ENCODE peak calls at places on chromosomes 2 and 18, in seven cellular contexts. E, X, Y, V, N, B and J are unnamed samples.

GRCh38 chr2:48510329-48510728 is 19.6 kb upstream of the STON1 start:
- DNase-seq in E (no peak), X (peak), Y (no peak), V (no peak), N (no peak), B (no peak), J (no peak)

GRCh38 chr2:183371545-183371944 is 247.3 kb downstream of the NUP35 start:
- DNase-seq in E (no peak), X (no peak), Y (no peak), V (no peak), N (no peak), B (no peak), J (no peak)

GRCh38 chr18:25164837-25165791 is 186.9 kb downstream of the ZNF521 start:
- DNase-seq in E (peak), X (peak), Y (no peak), V (peak), N (no peak), B (no peak), J (no peak)

GRCh38 chr2:120447122-120447785 is 101.3 kb downstream of the INHBB start:
- DNase-seq in E (no peak), X (no peak), Y (no peak), V (no peak), N (no peak), B (peak), J (no peak)

GRCh38 chr2:15687720-15688119 is 96.1 kb downstream of the DDX1 start:
- DNase-seq in E (no peak), X (no peak), Y (no peak), V (no peak), N (no peak), B (no peak), J (no peak)

GRCh38 chr2:20184067-20184938 is 40.6 kb downstream of the SDC1 start:
- DNase-seq in E (no peak), X (peak), Y (peak), V (peak), N (no peak), B (no peak), J (peak)

GRCh38 chr2:118310016-118310877 is 222.0 kb downstream of the INSIG2 start:
- DNase-seq in E (peak), X (no peak), Y (no peak), V (no peak), N (peak), B (no peak), J (peak)

GRCh38 chr2:239096676-239097427 is 249.0 kb downstream of the TWIST2 start:
- DNase-seq in E (no peak), X (no peak), Y (no peak), V (no peak), N (no peak), B (no peak), J (no peak)

GRCh38 chr2:29059612-29060011 is 14.7 kb downstream of the PCARE start:
- DNase-seq in E (no peak), X (no peak), Y (no peak), V (no peak), N (no peak), B (no peak), J (no peak)

GRCh38 chr18:11148655-11149440 is 521 bp downstream of the PIEZO2 start:
- DNase-seq in E (no peak), X (no peak), Y (no peak), V (no peak), N (no peak), B (no peak), J (no peak)
- H3K4me3 ChIP-seq in E (peak), X (no peak), Y (no peak), V (peak), N (peak), B (peak), J (peak)

GRCh38 chr2:85886585-85886984 is 2.2 kb downstream of the ST3GAL5 start:
- DNase-seq in E (no peak), X (peak), Y (no peak), V (no peak), N (no peak), B (peak), J (peak)
- H3K4me3 ChIP-seq in E (no peak), X (no peak), Y (no peak), V (peak), N (no peak), B (peak), J (peak)

DNA sequence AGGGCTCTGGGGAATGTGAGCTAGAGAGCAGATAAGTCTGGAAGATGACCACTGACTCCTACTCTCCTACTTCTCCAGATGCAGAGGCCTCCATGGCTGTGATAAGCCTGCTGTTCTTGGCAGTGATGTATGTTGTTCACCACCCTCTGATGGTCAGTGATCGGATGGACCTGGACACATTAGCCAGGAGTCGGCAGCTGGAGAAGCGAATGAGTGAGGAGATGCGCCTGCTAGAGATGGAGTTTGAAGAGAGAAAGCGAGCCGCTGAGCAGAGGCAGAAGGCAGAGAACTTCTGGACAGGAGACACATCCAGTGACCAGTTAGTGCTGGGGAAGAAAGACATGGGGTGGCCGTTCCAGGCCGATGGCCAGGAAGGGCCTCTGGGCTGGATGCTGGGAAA is 1.4 kb downstream of the ITPRIPL1 start:
- DNase-seq in E (no peak), X (no peak), Y (no peak), V (no peak), N (no peak), B (peak), J (no peak)
- H3K4me3 ChIP-seq in E (no peak), X (no peak), Y (no peak), V (no peak), N (no peak), B (no peak), J (no peak)

DNA sequence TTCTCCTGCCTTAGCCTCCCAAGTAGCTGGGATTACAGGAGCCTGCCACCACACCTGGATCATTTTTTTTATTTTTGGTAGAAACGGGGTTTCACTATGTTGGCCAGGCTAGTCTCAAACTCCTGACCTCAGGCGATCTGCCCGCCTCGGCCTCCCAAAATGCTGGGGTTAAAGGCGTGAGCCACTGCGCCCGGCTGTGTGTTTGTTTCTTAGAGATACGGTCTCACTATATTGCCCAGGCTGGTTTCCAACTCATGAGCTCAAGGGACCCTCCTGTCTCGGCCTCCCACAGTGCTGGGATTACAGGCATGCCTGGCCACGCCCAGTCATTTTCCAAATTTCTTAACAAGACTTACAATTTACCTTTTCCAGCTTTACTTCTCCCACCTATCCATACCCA is 940 bp upstream of the MRPL19 start:
- DNase-seq in E (no peak), X (no peak), Y (no peak), V (no peak), N (no peak), B (no peak), J (no peak)
- H3K4me3 ChIP-seq in E (no peak), X (no peak), Y (no peak), V (no peak), N (no peak), B (no peak), J (no peak)

GRCh38 chr18:74806700-74807416 is 209.2 kb downstream of the ZNF407 start:
- DNase-seq in E (no peak), X (peak), Y (no peak), V (no peak), N (no peak), B (no peak), J (no peak)
- H3K4me3 ChIP-seq in E (no peak), X (no peak), Y (no peak), V (no peak), N (no peak), B (no peak), J (no peak)

GRCh38 chr2:160076935-160077334 is 14.5 kb upstream of the PLA2R1 start:
- DNase-seq in E (no peak), X (no peak), Y (no peak), V (no peak), N (no peak), B (no peak), J (no peak)

GRCh38 chr2:160076239-160076638 is 13.8 kb upstream of the PLA2R1 start:
- DNase-seq in E (no peak), X (no peak), Y (no peak), V (no peak), N (no peak), B (no peak), J (no peak)

GRCh38 chr2:160077912-160078585 is 15.6 kb upstream of the PLA2R1 start:
- DNase-seq in E (no peak), X (peak), Y (no peak), V (no peak), N (no peak), B (no peak), J (no peak)

GRCh38 chr2:160073284-160073888 is 11.0 kb upstream of the PLA2R1 start:
- DNase-seq in E (no peak), X (no peak), Y (no peak), V (no peak), N (no peak), B (no peak), J (no peak)

DNA sequence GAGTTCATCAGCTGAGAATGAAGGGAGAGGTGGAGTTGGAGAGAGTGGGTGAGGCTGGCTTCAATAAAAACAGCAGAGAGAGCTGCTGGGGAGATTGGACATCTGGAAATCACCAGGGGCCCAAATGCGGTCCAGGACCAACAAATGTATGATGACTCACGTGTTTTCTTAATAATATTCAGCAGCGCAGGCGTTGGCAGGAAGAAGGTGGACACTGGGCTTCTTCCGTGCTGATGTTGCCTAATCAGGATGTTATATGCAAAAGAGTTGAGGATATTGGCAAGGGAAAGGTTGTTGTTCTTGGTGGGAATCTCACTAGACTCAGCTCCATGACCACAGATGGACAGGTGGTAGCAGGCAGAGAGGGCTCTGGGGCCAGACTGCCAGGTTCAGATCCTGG is 12.8 kb upstream of the PLA2R1 start:
- DNase-seq in E (no peak), X (peak), Y (no peak), V (no peak), N (no peak), B (no peak), J (no peak)
- H3K4me3 ChIP-seq in E (no peak), X (no peak), Y (no peak), V (no peak), N (no peak), B (no peak), J (no peak)

DNA sequence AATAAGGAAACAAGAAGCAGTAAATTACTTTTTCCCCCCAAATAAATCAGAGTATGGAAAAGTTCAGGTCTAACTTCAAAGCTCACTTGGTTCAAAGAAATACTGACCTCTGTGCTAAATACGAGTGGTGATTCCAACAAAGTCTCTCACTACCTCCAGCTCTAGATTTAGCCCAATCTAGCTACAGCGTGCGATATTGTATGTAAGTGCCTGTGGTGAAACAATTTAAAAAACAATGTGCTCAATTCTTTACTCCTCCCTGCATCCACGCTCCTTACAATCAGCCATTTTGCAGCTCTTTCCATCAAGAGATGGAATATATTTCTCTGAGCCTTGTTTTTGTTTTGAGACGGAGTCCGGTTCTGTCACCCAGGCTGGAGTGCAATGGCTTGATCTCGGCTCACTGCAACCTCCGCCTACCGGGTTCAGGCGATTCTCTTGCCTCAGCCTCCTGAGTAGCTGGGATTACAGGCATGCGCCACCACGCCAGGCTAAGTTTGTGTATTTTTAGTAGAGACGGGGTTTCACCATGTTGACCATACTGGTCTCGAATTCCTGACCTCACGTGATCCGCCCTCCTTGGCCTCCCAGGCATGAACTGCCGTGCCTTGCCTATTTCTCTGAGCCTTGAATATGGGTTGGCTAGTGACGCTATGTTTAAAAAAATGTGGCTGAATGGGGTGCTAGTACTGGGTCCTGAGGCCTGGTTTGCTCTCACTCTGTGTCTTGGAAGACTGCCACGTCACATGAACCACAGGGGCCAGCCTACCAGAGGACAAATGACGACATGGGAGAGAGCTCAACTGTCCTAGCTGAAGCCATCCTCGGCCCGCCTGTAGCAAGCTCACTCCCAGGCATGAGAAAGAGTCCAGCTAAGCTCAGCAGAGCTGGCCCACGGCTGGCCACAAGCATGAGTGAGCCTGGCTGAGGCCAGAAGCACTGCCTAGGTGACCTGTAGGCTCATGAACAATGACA is 14.8 kb downstream of the WDFY1 start:
- DNase-seq in E (no peak), X (no peak), Y (no peak), V (peak), N (peak), B (peak), J (peak)
- H3K4me3 ChIP-seq in E (no peak), X (no peak), Y (no peak), V (no peak), N (no peak), B (no peak), J (no peak)

DNA sequence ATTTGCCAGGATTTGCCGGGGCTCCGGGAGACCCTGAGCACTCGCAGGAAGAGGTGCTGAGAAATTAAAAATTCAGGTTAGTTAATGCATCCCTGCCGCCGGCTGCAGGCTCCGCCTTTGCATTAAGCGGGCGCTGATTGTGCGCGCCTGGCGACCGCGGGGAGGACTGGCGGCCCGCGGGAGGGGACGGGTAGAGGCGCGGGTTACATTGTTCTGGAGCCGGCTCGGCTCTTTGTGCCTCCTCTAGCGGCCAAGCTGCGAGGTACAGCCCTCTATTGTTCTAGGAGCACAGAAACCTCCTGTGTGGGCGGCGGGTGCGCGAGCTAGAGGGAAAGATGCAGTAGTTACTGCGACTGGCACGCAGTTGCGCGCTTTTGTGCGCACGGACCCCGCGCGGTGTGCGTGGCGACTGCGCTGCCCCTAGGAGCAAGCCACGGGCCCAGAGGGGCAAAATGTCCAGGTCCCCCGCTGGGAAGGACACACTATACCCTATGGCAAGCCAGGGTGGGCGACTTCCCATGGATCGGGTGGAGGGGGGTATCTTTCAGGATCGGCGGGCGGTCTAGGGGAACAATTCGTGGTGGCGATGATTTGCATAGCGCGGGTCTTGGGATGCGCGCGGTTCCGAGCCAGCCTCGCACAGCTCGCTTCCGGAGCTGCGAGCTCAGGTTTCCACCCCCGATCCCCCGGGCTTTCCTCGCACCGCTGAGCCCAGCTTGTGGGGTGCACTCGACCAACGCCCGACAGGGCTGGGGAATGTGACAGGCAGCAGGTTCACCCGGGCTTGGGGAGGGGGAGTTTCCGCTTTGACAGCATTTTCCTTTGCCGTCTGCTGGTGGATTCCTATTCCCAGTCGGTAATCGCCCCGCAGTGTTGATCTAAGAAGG is 2.9 kb downstream of the ONECUT2 start:
- DNase-seq in E (peak), X (peak), Y (peak), V (no peak), N (no peak), B (no peak), J (peak)
- H3K4me3 ChIP-seq in E (peak), X (no peak), Y (no peak), V (peak), N (peak), B (no peak), J (no peak)